ENCODE peak calls at places on chromosomes 1 and 21, in six cellular contexts. Z is OCI-LY7; O is CD4-positive, alpha-beta T cell; Y is AG04450; A is left ventricle myocardium inferior; J is HFF-Myc. K is an unnamed sample.

GRCh38 chr1:196376648-196377295 is 231.5 kb downstream of the KCNT2 start:
- DNase-seq in A (no peak), Z (no peak), O (no peak), J (no peak), Y (no peak), K (no peak)

GRCh38 chr21:30164796-30165195 is 1.8 kb downstream of the CLDN17 start:
- DNase-seq in Z (no peak), O (no peak), Y (no peak), J (no peak), A (no peak), K (no peak)

GRCh38 chr21:34498623-34499022 is 13.4 kb downstream of the KCNE1 start:
- DNase-seq in J (no peak), O (no peak), Y (no peak), A (no peak), Z (no peak), K (no peak)

GRCh38 chr1:37477198-37477931 is 3.0 kb downstream of the ZC3H12A start:
- DNase-seq in A (no peak), J (no peak), Y (no peak), O (peak; percentile 59), Z (peak; percentile 63), K (no peak)

GRCh38 chr1:157437301-157437700 is 115.0 kb downstream of the FCRL5 start:
- DNase-seq in O (no peak), A (no peak), Y (no peak), J (no peak), Z (no peak), K (no peak)

GRCh38 chr1:86419277-86419903 is 4.6 kb upstream of the CLCA2 start:
- DNase-seq in O (peak; percentile 25), Y (no peak), Z (peak; percentile 65), J (no peak), A (no peak), K (no peak)

GRCh38 chr1:168865850-168866620 is 137.0 kb upstream of the DPT start:
- DNase-seq in Z (no peak), J (no peak), O (no peak), A (no peak), Y (no peak), K (no peak)

GRCh38 chr1:92476071-92476607 is 10.6 kb downstream of the GFI1 start:
- DNase-seq in J (no peak), A (no peak), O (no peak), Z (peak; percentile 68), Y (no peak), K (no peak)

GRCh38 chr1:11421443-11421842 is 57.5 kb upstream of the DISP3 start:
- DNase-seq in Z (no peak), J (no peak), A (no peak), Y (no peak), O (no peak), K (no peak)

GRCh38 chr21:44370027-44370735 is 16.8 kb downstream of the TRPM2 start:
- DNase-seq in J (peak; percentile 29), Z (no peak), O (no peak), Y (no peak), A (no peak), K (peak; percentile 67)

GRCh38 chr1:244057474-244058385 is 6.6 kb downstream of the ZBTB18 start:
- DNase-seq in O (no peak), A (no peak), Y (no peak), J (no peak), Z (no peak), K (no peak)

GRCh38 chr1:17531682-17532487 is 7.6 kb upstream of the ARHGEF10L start:
- DNase-seq in Y (no peak), J (no peak), Z (no peak), O (no peak), A (peak; percentile 80), K (no peak)

GRCh38 chr1:58934711-58935110 is 150.9 kb upstream of the JUN start:
- DNase-seq in Z (no peak), J (no peak), A (no peak), Y (no peak), O (no peak), K (no peak)

GRCh38 chr21:39022901-39023693 is 160.2 kb downstream of the PSMG1 start:
- DNase-seq in Z (no peak), Y (no peak), A (peak; percentile 87), O (no peak), J (no peak), K (no peak)

GRCh38 chr1:234495231-234495990 is 16.4 kb upstream of the TARBP1 start:
- DNase-seq in O (no peak), J (no peak), A (no peak), Y (peak; percentile 72), Z (peak; percentile 51), K (no peak)

GRCh38 chr1:14945132-14946010 is 208.2 kb upstream of the TMEM51 start:
- DNase-seq in A (peak; percentile 49), Z (no peak), J (peak; percentile 67), Y (peak; percentile 85), O (no peak), K (no peak)

GRCh38 chr1:162056043-162056442 is 13.4 kb upstream of the NOS1AP start:
- DNase-seq in J (peak; percentile 66), A (peak; percentile 37), Y (peak; percentile 23), O (peak; percentile 17), Z (peak; percentile 39), K (peak; percentile 41)

GRCh38 chr21:43301424-43302355 is 125.2 kb downstream of the SIK1 start:
- DNase-seq in Y (no peak), Z (no peak), A (no peak), J (no peak), O (no peak), K (no peak)

GRCh38 chr1:30511563-30512252 is 211.7 kb downstream of the MATN1 start:
- DNase-seq in O (no peak), A (no peak), J (no peak), Z (no peak), Y (no peak), K (no peak)

GRCh38 chr1:219381396-219381795 is 207.7 kb downstream of the LYPLAL1 start:
- DNase-seq in J (no peak), O (no peak), A (no peak), Y (no peak), Z (no peak), K (no peak)

GRCh38 chr1:195933816-195934215 is 674.4 kb downstream of the KCNT2 start:
- DNase-seq in Y (no peak), Z (no peak), O (no peak), A (no peak), J (no peak), K (no peak)

GRCh38 chr1:35220976-35221375 is 28.0 kb upstream of the SFPQ start:
- DNase-seq in O (no peak), Y (no peak), A (no peak), J (no peak), Z (peak; percentile 46), K (peak; percentile 31)

GRCh38 chr1:12031039-12031980 is 12.0 kb downstream of the MIIP start:
- DNase-seq in Z (peak; percentile 63), O (no peak), A (peak; percentile 46), Y (no peak), J (no peak), K (peak; percentile 39)

GRCh38 chr1:61524206-61524605 is 200.7 kb downstream of the TM2D1 start:
- DNase-seq in Z (no peak), O (no peak), Y (no peak), J (no peak), A (no peak), K (no peak)

GRCh38 chr1:178376008-178376407 is 120.8 kb downstream of the CLEC20A start:
- DNase-seq in A (no peak), Y (no peak), O (no peak), Z (no peak), J (no peak), K (no peak)

GRCh38 chr1:20787775-20788488 is 825 bp upstream of the HP1BP3 start:
- DNase-seq in A (no peak), Z (no peak), Y (no peak), O (no peak), J (no peak), K (no peak)

GRCh38 chr1:61836649-61837048 is 94.4 kb downstream of the PATJ start:
- DNase-seq in Z (no peak), O (no peak), Y (no peak), A (no peak), J (no peak), K (no peak)

GRCh38 chr1:30106125-30106524 is 617.3 kb downstream of the MATN1 start:
- DNase-seq in J (no peak), Y (no peak), Z (peak; percentile 16), A (peak; percentile 27), O (no peak), K (no peak)

GRCh38 chr1:42432714-42433113 is 23.1 kb downstream of the ZMYND12 start:
- DNase-seq in O (no peak), Y (no peak), A (no peak), J (no peak), Z (no peak), K (no peak)

GRCh38 chr1:6069573-6069972 is 23.9 kb downstream of the KCNAB2 start:
- DNase-seq in Y (no peak), A (no peak), Z (no peak), O (no peak), J (no peak), K (no peak)

GRCh38 chr1:6070450-6070974 is 24.8 kb downstream of the KCNAB2 start:
- DNase-seq in J (no peak), O (no peak), Y (no peak), Z (no peak), A (no peak), K (no peak)

GRCh38 chr1:6073480-6074053 is 27.9 kb downstream of the KCNAB2 start:
- DNase-seq in O (no peak), Z (no peak), A (no peak), J (no peak), Y (no peak), K (no peak)

GRCh38 chr1:6072774-6073479 is 27.2 kb downstream of the KCNAB2 start:
- DNase-seq in Z (no peak), J (no peak), O (no peak), A (no peak), Y (no peak), K (no peak)

GRCh38 chr1:6071219-6071618 is 25.5 kb downstream of the KCNAB2 start:
- DNase-seq in J (no peak), O (no peak), A (no peak), Z (no peak), Y (no peak), K (no peak)
- TF ChIP-seq CTCF in J (no peak), O (no peak), A (no peak), Z (no peak), Y (no peak), K (no peak)

DNA sequence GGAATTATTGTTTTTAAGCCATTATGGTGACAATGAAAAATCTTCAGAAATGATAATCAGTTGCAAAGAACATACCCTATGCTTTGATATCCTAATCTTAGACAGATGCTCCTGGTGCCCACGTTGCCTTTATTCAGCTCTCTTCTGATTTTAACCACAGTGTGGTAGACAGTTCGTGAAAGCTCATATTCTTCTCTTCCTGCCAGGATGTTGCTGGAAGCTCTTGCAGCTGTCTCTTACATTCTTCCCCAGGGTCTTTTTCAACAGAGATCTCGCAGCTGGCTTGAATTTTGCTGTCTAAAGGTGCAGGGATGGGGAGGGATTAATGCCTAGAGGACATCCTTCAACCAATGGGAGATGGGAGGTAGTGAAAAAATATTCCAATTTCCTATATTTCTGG is 150.0 kb upstream of the APP start:
- DNase-seq in A (no peak), O (no peak), Z (no peak), Y (no peak), J (no peak), K (no peak)
- TF ChIP-seq CTCF in A (no peak), O (no peak), Z (no peak), Y (no peak), J (no peak), K (no peak)

GRCh38 chr1:181676269-181676668 is 193.0 kb downstream of the CACNA1E start:
- DNase-seq in Z (peak; percentile 29), O (no peak), A (no peak), J (no peak), Y (no peak), K (no peak)
- TF ChIP-seq CTCF in Z (peak; percentile 70), O (no peak), A (peak; percentile 53), J (no peak), Y (peak; percentile 43), K (peak; percentile 65)

GRCh38 chr1:72284398-72285073 is 2.2 kb upstream of the NEGR1 start:
- DNase-seq in O (no peak), Y (peak; percentile 80), Z (no peak), A (peak; percentile 31), J (peak; percentile 64), K (no peak)
- TF ChIP-seq CTCF in O (no peak), Y (peak; percentile 26), Z (no peak), A (no peak), J (peak; percentile 19), K (peak; percentile 31)

K was measured in D721Med.